ENCODE peak calls at places on chromosome 22, in seven cellular contexts. C is stimulated activated CD4-positive, alpha-beta T cell treated with anti-CD3 and anti-CD28 coated beads, Interleukin-2, amount 100 ng/mL, for 48 hours; Y is A549; B is activated CD4-positive, CD25-positive, alpha-beta regulatory T cell; A is type B pancreatic cell; Q is astrocyte of the spinal cord; V is activated CD8-positive, alpha-beta memory T cell treated with anti-CD3 and anti-CD28 coated beads for 4 hours. L is an unnamed sample.

GRCh38 chr22:50622723-50623327 is 5.1 kb downstream of the ARSA start:
- DNase-seq in C (no peak), Y (no peak), B (no peak), A (no peak), Q (no peak), V (no peak), L (no peak)

GRCh38 chr22:29719894-29720645 is at the start of gene CABP7:
- DNase-seq in C (no peak), Y (no peak), B (no peak), A (no peak), Q (no peak), V (no peak), L (no peak)

GRCh38 chr22:30290679-30291333 is 1.5 kb upstream of the CASTOR1 start:
- DNase-seq in C (no peak), Y (no peak), B (no peak), A (peak; percentile 69), Q (peak; percentile 70), V (no peak), L (no peak)

GRCh38 chr22:50470491-50470890 is 4.3 kb downstream of the SBF1 start:
- DNase-seq in C (no peak), Y (no peak), B (no peak), A (no peak), Q (no peak), V (no peak), L (no peak)

GRCh38 chr22:34736081-34736480 is 329.9 kb upstream of the ISX start:
- DNase-seq in C (no peak), Y (no peak), B (no peak), A (no peak), Q (no peak), V (no peak), L (no peak)

GRCh38 chr22:47139790-47140119 is 377.3 kb downstream of the TBC1D22A start:
- DNase-seq in C (no peak), Y (no peak), B (no peak), A (no peak), Q (no peak), V (no peak), L (no peak)

GRCh38 chr22:38033522-38034277 is 23.5 kb upstream of the PICK1 start:
- DNase-seq in C (no peak), Y (no peak), B (no peak), A (no peak), Q (no peak), V (no peak), L (no peak)

GRCh38 chr22:23521442-23522113 is 58.5 kb downstream of the IGLL1 start:
- DNase-seq in C (peak; percentile 62), Y (peak; percentile 86), B (peak; percentile 22), A (peak; percentile 98), Q (peak; percentile 93), V (peak; percentile 28), L (peak; percentile 93)

GRCh38 chr22:49565516-49565855 is 262.2 kb downstream of the BRD1 start:
- DNase-seq in C (no peak), Y (no peak), B (no peak), A (peak; percentile 51), Q (no peak), V (no peak), L (no peak)

GRCh38 chr22:49232319-49233067 is 595.2 kb downstream of the BRD1 start:
- DNase-seq in C (no peak), Y (no peak), B (no peak), A (peak; percentile 62), Q (no peak), V (no peak), L (no peak)

L was measured in NCI-H1048.